ENCODE peak calls at places on chromosomes 6 and 20, in five cellular contexts. Q is left lung; W is kidney; U is neuronal stem cell; C is CD8-positive, alpha-beta memory T cell. L is an unnamed sample.
A peak's percentile ranks its signal among the peaks of the same experiment; 100 is the strongest.

GRCh38 chr6:31717499-31718222 is 2.5 kb downstream of the LY6G6D start:
- DNase-seq in U (no peak), W (no peak), Q (no peak), C (no peak), L (no peak)

GRCh38 chr6:45378324-45378926 is 691 bp upstream of the SUPT3H start:
- DNase-seq in C (no peak), U (no peak), W (peak; percentile 82), Q (peak; percentile 43), L (peak; percentile 44)

GRCh38 chr6:3360727-3361045 is 96.2 kb downstream of the SLC22A23 start:
- DNase-seq in U (no peak), Q (no peak), C (no peak), W (no peak), L (no peak)

GRCh38 chr20:24546232-24546892 is 76.9 kb downstream of the SYNDIG1 start:
- DNase-seq in U (no peak), C (no peak), Q (no peak), W (no peak), L (peak; percentile 43)

GRCh38 chr20:33658929-33659328 is 3.2 kb upstream of the C20orf144 start:
- DNase-seq in C (no peak), Q (no peak), W (no peak), U (no peak), L (no peak)

GRCh38 chr20:11891081-11891826 is 26.4 kb upstream of the BTBD3 start:
- DNase-seq in Q (peak; percentile 61), U (peak; percentile 65), C (no peak), W (peak; percentile 87), L (peak; percentile 86)

GRCh38 chr20:62616728-62617621 is 25.3 kb upstream of the SLCO4A1 start:
- DNase-seq in W (peak; percentile 93), C (peak; percentile 56), Q (peak; percentile 79), U (peak; percentile 53), L (peak; percentile 91)

GRCh38 chr6:151096255-151096612 is 143.5 kb upstream of the AKAP12 start:
- DNase-seq in W (no peak), C (no peak), U (no peak), Q (no peak), L (no peak)

GRCh38 chr6:25173951-25174474 is 105.2 kb upstream of the CARMIL1 start:
- DNase-seq in W (no peak), C (no peak), U (no peak), Q (no peak), L (no peak)

GRCh38 chr6:124226396-124226795 is 422.7 kb downstream of the NKAIN2 start:
- DNase-seq in C (no peak), W (no peak), U (no peak), Q (no peak), L (no peak)

GRCh38 chr6:160337301-160337700 is 10.9 kb upstream of the SLC22A3 start:
- DNase-seq in Q (no peak), W (no peak), C (no peak), U (no peak), L (no peak)

GRCh38 chr6:70667711-70668498 is at the start of gene SMAP1:
- DNase-seq in U (peak; percentile 84), Q (peak; percentile 96), W (peak; percentile 98), C (peak; percentile 90), L (peak; percentile 97)

DNA sequence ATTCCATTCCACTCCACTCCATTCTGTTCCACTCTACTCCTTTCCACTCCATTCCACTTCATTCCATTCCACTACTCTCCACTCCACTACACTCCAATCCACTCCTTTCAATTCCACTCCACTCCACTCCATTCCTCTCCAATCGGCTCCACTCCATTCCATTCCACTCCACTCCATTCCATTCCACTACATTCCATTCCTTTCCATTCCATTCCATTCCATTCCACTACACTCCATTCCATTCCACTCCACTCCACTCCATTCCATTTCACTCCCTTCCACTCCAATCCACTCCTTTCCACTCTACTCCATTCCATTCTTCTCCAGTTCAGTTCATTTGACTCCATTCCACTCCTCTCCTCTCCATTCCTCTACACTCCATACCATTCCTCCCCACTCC is 26.2 kb upstream of the DEFB125 start:
- DNase-seq in C (no peak), W (no peak), U (no peak), Q (no peak), L (no peak)
- H3K9me3 ChIP-seq in C (no peaks in the 10 kb centered on the region), W (peaks cover 33% of the 10 kb centered on the region), U (peaks cover 8% of the 10 kb centered on the region), Q (no peaks in the 10 kb centered on the region), L (peaks cover 4% of the 10 kb centered on the region)

GRCh38 chr20:23034721-23035671 is at the start of gene SSTR4:
- DNase-seq in W (no peak), Q (no peak), U (no peak), C (no peak), L (no peak)
- H3K4me3 ChIP-seq in W (no peak within 1 kb of the TSS), Q (no peak within 1 kb of the TSS), U (peak within 1 kb of the TSS; percentile 74), C (no peak within 1 kb of the TSS), L (no peak within 1 kb of the TSS)

DNA sequence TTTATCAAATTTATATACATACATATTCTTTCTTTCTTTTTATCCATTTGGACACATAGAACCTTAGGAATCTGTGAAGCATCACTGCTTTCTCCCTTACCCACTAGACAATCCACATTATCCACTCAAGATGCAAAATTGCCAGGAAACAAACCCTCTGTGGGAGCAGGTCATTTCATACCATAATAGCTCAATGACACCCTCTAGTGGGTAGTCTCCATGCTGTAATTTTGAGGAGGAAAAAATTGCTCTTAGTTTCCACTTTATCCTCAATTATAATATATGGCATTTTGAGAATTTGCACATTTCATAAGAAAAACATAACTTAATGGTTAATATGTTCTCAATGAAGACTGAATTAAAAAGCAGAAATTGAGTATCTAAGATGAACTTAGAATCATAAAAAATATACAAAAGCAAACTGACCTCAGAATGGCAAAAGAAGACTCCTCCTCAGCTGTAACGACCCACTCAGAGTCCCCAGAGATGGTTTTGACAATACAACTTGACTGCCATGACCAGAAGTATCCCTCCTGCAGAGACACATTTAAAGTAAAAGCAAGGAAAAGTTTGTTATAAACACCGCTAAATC is 164.1 kb downstream of the FRK start:
- DNase-seq in U (peak; percentile 14), W (no peak), C (no peak), Q (no peak), L (no peak)
- H3K9me3 ChIP-seq in U (no peaks in the 10 kb centered on the region), W (no peaks in the 10 kb centered on the region), C (no peaks in the 10 kb centered on the region), Q (no peaks in the 10 kb centered on the region), L (no peaks in the 10 kb centered on the region)

GRCh38 chr6:16334671-16335070 is 96.3 kb downstream of the GMPR start:
- DNase-seq in Q (peak; percentile 78), W (no peak), C (no peak), U (no peak), L (peak; percentile 85)

GRCh38 chr6:16337280-16337975 is 99.0 kb downstream of the GMPR start:
- DNase-seq in W (peak; percentile 97), Q (peak; percentile 81), U (no peak), C (no peak), L (peak; percentile 95)

GRCh38 chr6:16333580-16333979 is 95.2 kb downstream of the GMPR start:
- DNase-seq in U (no peak), W (no peak), Q (no peak), C (no peak), L (no peak)

GRCh38 chr6:16336056-16336810 is 97.8 kb downstream of the GMPR start:
- DNase-seq in U (no peak), C (no peak), W (no peak), Q (peak; percentile 18), L (no peak)

DNA sequence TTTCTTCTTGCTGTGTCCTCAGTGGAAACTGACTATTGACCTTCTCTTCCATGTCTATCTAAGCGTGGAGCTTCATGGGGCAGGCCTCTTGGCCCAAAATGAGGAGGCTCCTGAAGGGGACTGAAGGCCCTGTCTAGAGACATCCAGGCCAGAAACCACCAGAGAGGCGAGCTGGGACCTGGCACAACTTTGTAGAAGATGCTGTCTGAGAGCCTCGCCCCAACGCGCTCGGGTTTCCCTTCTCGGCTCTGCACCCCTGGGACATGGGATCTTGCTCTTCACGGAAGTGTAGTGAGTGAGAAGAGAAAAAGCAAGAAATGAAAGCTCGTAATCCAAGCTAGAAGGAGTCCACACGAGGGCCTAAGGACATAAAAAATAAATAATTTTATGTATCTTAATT is 96.8 kb downstream of the GMPR start:
- DNase-seq in W (no peak), Q (peak; percentile 26), U (no peak), C (no peak), L (no peak)
- H3K4me3 ChIP-seq in W (no peak overlapping the region), Q (no peak overlapping the region), U (no peak overlapping the region), C (no peak overlapping the region), L (no peak overlapping the region)

GRCh38 chr6:77038801-77039200 is 424.5 kb downstream of the HTR1B start:
- DNase-seq in C (no peak), U (no peak), Q (no peak), W (peak; percentile 21), L (no peak)
- H3K9me3 ChIP-seq in C (no peaks in the 10 kb centered on the region), U (no peaks in the 10 kb centered on the region), Q (no peaks in the 10 kb centered on the region), W (no peaks in the 10 kb centered on the region), L (peaks cover 3% of the 10 kb centered on the region)

GRCh38 chr20:36543187-36544133 is 2.1 kb downstream of the MYL9 start:
- DNase-seq in W (peak; percentile 94), Q (no peak), C (no peak), U (no peak), L (peak; percentile 89)
- H3K4me3 ChIP-seq in W (peak overlapping the region; percentile 72), Q (peak overlapping the region; percentile 52), C (no peak overlapping the region), U (no peak overlapping the region), L (peak overlapping the region; percentile 94)

DNA sequence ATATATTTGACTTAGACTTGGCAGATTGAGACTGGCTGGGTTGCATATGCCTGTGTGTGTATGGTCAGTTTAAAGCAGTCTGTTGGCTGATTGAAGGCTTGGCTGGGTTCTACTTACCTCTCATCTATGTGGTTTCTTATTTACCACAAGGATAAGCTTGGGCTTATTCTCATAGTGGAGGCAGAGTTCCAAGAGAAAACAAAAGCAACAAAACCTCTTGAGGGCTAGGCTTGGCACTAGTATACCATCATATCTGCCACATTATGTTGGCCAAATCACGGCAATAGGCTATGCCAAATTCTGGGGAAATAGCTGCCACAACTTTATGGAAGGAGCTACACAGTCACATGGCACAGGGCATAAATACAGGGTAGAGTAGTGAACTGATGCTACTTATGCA is 714.1 kb downstream of the CBLN4 start:
- DNase-seq in Q (no peak), C (no peak), W (no peak), U (no peak), L (no peak)
- H3K9me3 ChIP-seq in Q (no peaks in the 10 kb centered on the region), C (no peaks in the 10 kb centered on the region), W (no peaks in the 10 kb centered on the region), U (no peaks in the 10 kb centered on the region), L (no peaks in the 10 kb centered on the region)

DNA sequence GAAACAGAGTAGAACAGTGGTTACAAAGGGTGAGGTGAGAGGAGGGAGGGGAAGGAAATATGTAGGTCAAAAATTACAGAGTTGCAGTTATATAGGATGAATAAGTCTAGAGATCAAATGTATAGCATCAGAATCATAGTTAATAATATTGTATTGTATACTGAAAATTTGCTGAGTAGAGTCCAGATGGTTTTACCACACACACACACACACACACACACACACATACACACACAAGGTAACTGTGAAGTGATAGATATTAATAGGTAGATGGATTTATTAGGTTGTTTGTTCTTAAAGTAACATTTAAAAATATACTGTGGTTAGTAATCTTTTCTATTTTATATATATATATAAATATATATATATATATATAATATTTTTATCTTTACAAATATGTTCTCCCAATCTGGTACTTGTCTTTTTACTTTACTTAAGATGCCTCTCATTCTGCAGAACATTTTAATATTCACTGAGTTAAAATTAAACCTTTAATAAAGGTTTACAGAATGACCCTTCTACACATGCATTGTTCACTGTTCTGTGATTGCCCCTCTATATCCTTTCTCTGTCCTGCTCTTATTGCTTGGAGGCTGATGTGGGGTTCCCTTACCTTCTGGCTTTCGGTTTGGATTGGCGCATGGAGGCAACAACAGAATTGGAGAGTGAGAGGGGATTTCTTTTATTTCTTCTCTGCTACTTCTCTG is 408 bp downstream of the PTCHD4 start:
- DNase-seq in W (no peak), U (no peak), Q (no peak), C (no peak), L (no peak)
- H3K4me3 ChIP-seq in W (no peak overlapping the region), U (peak overlapping the region; percentile 76), Q (no peak overlapping the region), C (no peak overlapping the region), L (no peak overlapping the region)

L was measured in aorta.